ENCODE peak calls at places on chromosome 1, in five cellular contexts. M is HepG2, A is K562, V is HCT116, X is H1. F is an unnamed sample.

GRCh38 chr1:212968385-212968863 is 18.1 kb downstream of the VASH2 start:
- DNase-seq in M (no peak), A (no peak), V (no peak), X (no peak), F (no peak)

GRCh38 chr1:74995848-74996247 is 138.3 kb upstream of the LHX8 start:
- DNase-seq in M (no peak), A (no peak), V (no peak), X (no peak), F (no peak)

GRCh38 chr1:43232482-43232881 is 37.3 kb upstream of the TMEM125 start:
- DNase-seq in M (no peak), A (no peak), V (no peak), X (no peak), F (no peak)

GRCh38 chr1:243345205-243345604 is 89.4 kb downstream of the SDCCAG8 start:
- DNase-seq in M (no peak), A (no peak), V (no peak), X (no peak), F (no peak)

GRCh38 chr1:80258659-80259058 is 1252.1 kb upstream of the ADGRL4 start:
- DNase-seq in M (no peak), A (no peak), V (no peak), X (no peak), F (no peak)

GRCh38 chr1:15680614-15681345 is 3.3 kb upstream of the PLEKHM2 start:
- DNase-seq in M (peak; percentile 20), A (no peak), V (no peak), X (no peak), F (no peak)

GRCh38 chr1:86487131-86487804 is 18.5 kb downstream of the CLCA1 start:
- DNase-seq in M (no peak), A (no peak), V (no peak), X (no peak), F (no peak)

GRCh38 chr1:93681095-93681548 is 515 bp downstream of the BCAR3 start:
- DNase-seq in M (no peak), A (no peak), V (no peak), X (peak; percentile 80), F (no peak)

GRCh38 chr1:234768569-234769283 is 158.7 kb upstream of the IRF2BP2 start:
- DNase-seq in M (peak; percentile 78), A (no peak), V (no peak), X (no peak), F (no peak)

GRCh38 chr1:115656461-115657077 is 14.8 kb downstream of the VANGL1 start:
- DNase-seq in M (no peak), A (no peak), V (no peak), X (no peak), F (no peak)

GRCh38 chr1:15848143-15848928 is 829 bp downstream of the SPEN start:
- DNase-seq in M (no peak), A (peak; percentile 59), V (no peak), X (peak; percentile 67), F (no peak)

GRCh38 chr1:36204347-36204909 is 19.8 kb upstream of the THRAP3 start:
- DNase-seq in M (no peak), A (no peak), V (no peak), X (no peak), F (no peak)

GRCh38 chr1:234154320-234155251 is 218.7 kb upstream of the COA6 start:
- DNase-seq in M (peak; percentile 68), A (peak; percentile 68), V (peak; percentile 70), X (no peak), F (peak; percentile 20)

GRCh38 chr1:47194314-47194713 is 4.5 kb upstream of the PDZK1IP1 start:
- DNase-seq in M (no peak), A (no peak), V (no peak), X (no peak), F (no peak)

GRCh38 chr1:12177999-12178441 is 11.2 kb downstream of the TNFRSF1B start:
- DNase-seq in M (no peak), A (no peak), V (peak; percentile 35), X (no peak), F (no peak)

GRCh38 chr1:64471218-64471719 is 1.3 kb downstream of the CACHD1 start:
- DNase-seq in M (no peak), A (no peak), V (no peak), X (peak; percentile 67), F (no peak)

GRCh38 chr1:205458777-205459566 is 3.1 kb upstream of the BLACAT1 start:
- DNase-seq in M (peak; percentile 34), A (peak; percentile 59), V (no peak), X (peak; percentile 80), F (no peak)

GRCh38 chr1:84619383-84620093 is 45.3 kb upstream of the CTBS start:
- DNase-seq in M (peak; percentile 9), A (no peak), V (peak; percentile 80), X (no peak), F (no peak)

GRCh38 chr1:200862713-200863415 is 9.9 kb upstream of the GPR25 start:
- DNase-seq in M (no peak), A (no peak), V (no peak), X (no peak), F (peak; percentile 59)

GRCh38 chr1:4172659-4173599 is 272.9 kb upstream of the C1orf174 start:
- DNase-seq in M (peak; percentile 73), A (no peak), V (peak; percentile 10), X (peak; percentile 53), F (no peak)

GRCh38 chr1:181541458-181541857 is 58.1 kb downstream of the CACNA1E start:
- DNase-seq in M (no peak), A (no peak), V (no peak), X (no peak), F (no peak)

GRCh38 chr1:26851106-26851684 is 11.8 kb upstream of the SFN start:
- DNase-seq in M (no peak), A (no peak), V (no peak), X (no peak), F (no peak)

GRCh38 chr1:8880068-8880676 is 1.7 kb upstream of the ENO1 start:
- DNase-seq in M (peak; percentile 76), A (peak; percentile 63), V (no peak), X (no peak), F (no peak)

GRCh38 chr1:45802343-45803298 is 791 bp upstream of the MAST2 start:
- DNase-seq in M (peak; percentile 84), A (peak; percentile 84), V (peak; percentile 57), X (peak; percentile 49), F (no peak)

GRCh38 chr1:85274969-85275453 is 1.4 kb downstream of the BCL10 start:
- DNase-seq in M (peak; percentile 29), A (no peak), V (no peak), X (no peak), F (no peak)

GRCh38 chr1:178724734-178725602 is at the start of gene RALGPS2:
- DNase-seq in M (peak; percentile 58), A (peak; percentile 89), V (no peak), X (peak; percentile 79), F (no peak)

GRCh38 chr1:54546651-54547348 is 1.2 kb upstream of the ACOT11 start:
- DNase-seq in M (no peak), A (no peak), V (no peak), X (no peak), F (no peak)

GRCh38 chr1:67673468-67674201 is 11.4 kb upstream of the GADD45A start:
- DNase-seq in M (no peak), A (no peak), V (no peak), X (no peak), F (no peak)

GRCh38 chr1:217140041-217140901 is 417.0 kb upstream of the ESRRG start:
- DNase-seq in M (no peak), A (no peak), V (no peak), X (peak; percentile 59), F (no peak)

DNA sequence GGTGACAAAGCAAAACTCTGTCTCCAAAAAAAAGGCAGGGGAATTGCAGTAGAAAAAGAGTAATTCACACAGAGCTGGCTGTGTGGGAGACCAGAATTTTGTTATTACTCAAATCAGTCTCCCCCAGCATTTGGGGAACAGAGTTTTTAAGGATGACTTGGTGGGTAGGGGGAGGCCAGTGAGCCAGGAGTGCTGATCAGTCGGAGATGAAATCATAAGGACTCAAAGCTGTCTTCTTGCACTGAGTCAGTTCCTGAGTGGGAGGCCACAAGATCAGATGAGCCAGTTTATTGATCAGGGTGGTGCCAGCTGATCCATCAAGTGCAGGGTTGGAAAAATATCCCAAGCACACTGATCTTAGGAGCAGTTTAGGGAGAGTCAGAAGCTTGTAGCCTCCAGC is 23.7 kb upstream of the EDARADD start:
- DNase-seq in M (no peak), A (no peak), V (no peak), X (peak; percentile 11), F (no peak)
- TF ChIP-seq JUND in M (no peak), A (no peak), V (no peak), X (no peak), F (no peak)

GRCh38 chr1:61921435-61921834 is 179.2 kb downstream of the PATJ start:
- DNase-seq in M (no peak), A (no peak), V (no peak), X (no peak), F (no peak)
- TF ChIP-seq CEBPB in M (no peak), A (no peak), V (no peak), X (no peak), F (no peak)

GRCh38 chr1:28456078-28456477 is 49.8 kb upstream of the RCC1 start:
- DNase-seq in M (no peak), A (no peak), V (no peak), X (no peak), F (no peak)
- TF ChIP-seq JUND in M (no peak), A (no peak), V (no peak), X (no peak), F (no peak)

DNA sequence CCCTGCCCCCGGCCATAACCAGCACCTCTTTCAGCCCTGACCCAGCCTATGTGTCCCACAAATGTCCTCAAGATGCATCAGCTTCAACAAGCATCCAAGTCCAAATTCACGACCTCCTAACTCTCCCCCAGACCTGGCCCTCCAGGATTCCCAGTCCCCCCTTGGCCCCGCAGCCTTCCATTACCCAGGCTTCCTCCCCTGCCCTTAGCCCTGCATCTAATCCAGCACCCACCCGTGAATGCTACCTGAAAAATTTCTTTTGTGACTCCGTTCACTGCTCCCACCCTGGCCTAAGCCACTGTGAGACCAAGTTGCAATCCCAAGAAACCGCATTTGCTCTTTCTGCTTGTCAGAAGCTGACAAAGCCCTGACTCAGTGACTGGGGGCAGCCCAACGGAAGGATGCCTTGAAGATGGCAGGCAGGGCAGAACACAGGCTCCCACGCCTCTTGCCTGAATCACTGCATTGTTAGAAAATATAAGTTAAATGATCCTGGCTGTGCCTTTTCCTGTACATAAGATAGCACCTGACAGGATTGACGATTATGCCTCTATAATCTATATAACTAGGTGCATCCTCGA is 939 bp upstream of the MFAP2 start:
- DNase-seq in M (no peak), A (no peak), V (no peak), X (no peak), F (no peak)
- TF ChIP-seq CEBPB in M (no peak), A (no peak), V (no peak), X (no peak), F (no peak)

GRCh38 chr1:25030674-25031589 is 100.9 kb upstream of the RUNX3 start:
- DNase-seq in M (no peak), A (no peak), V (no peak), X (no peak), F (peak; percentile 91)
- TF ChIP-seq JUND in M (no peak), A (no peak), V (no peak), X (no peak), F (peak; percentile 96)

DNA sequence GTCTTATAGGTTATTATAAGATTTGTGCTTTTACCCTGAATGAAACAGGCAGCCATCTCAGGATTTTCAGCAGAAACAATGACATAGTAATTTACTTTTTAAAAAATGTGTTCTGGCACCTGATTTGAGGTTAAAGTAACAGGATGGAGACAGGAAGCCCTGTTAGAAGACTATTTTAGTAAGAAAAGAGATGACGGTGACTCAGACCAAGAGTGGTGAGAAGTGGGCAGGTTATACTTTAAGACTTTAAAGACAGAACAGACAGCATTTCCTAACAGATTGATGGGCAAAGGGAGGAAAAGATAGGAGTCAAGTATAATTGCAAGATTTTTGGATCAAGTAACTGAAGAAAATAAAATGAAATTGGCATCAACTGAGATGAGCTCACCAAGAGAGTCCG is 436.8 kb upstream of the NR5A2 start:
- DNase-seq in M (no peak), A (no peak), V (no peak), X (no peak), F (no peak)
- TF ChIP-seq CEBPB in M (no peak), A (no peak), V (no peak), X (no peak), F (no peak)